ENCODE peak calls at places on chromosome 13, in ten cellular contexts. E is kidney epithelial cell; G is AG09319; T is activated T-cell treated with anti-CD3 and anti-CD28 coated beads, Interleukin-2, amount 50 U/mL, for 72 hours; P is T-cell; S is psoas muscle; Z is left ventricle myocardium inferior; Y is stimulated activated CD8-positive, alpha-beta memory T cell treated with anti-CD3 and anti-CD28 coated beads, Interleukin-4, amount 100 ng/mL, for 1 hour; I is cardiac muscle cell; D is HS-5. C is an unnamed sample.

GRCh38 chr13:109816979-109817275 is 30.5 kb upstream of the IRS2 start:
- DNase-seq in E (no peak), G (no peak), T (no peak), P (no peak), S (no peak), Z (no peak), Y (no peak), I (peak; percentile 42), D (no peak), C (no peak)

GRCh38 chr13:33394294-33394932 is 108.9 kb upstream of the STARD13 start:
- DNase-seq in E (no peak), G (no peak), T (no peak), P (no peak), S (no peak), Z (no peak), Y (no peak), I (no peak), D (no peak), C (no peak)

GRCh38 chr13:83831796-83832195 is 50.5 kb downstream of the SLITRK1 start:
- DNase-seq in E (no peak), G (no peak), T (no peak), P (no peak), S (no peak), Z (no peak), Y (no peak), I (no peak), D (no peak), C (no peak)

GRCh38 chr13:31880849-31881494 is 141.6 kb downstream of the RXFP2 start:
- DNase-seq in E (no peak), G (no peak), T (no peak), P (no peak), S (no peak), Z (no peak), Y (no peak), I (no peak), D (no peak), C (no peak)

GRCh38 chr13:35716186-35716585 is 239.7 kb upstream of the MAB21L1 start:
- DNase-seq in E (no peak), G (no peak), T (no peak), P (no peak), S (no peak), Z (no peak), Y (no peak), I (peak; percentile 51), D (no peak), C (no peak)

GRCh38 chr13:100828226-100828625 is 153.6 kb upstream of the TMTC4 start:
- DNase-seq in E (no peak), G (no peak), T (no peak), P (no peak), S (no peak), Z (no peak), Y (no peak), I (peak; percentile 3), D (no peak), C (no peak)

GRCh38 chr13:106183410-106184128 is 351.9 kb downstream of the EFNB2 start:
- DNase-seq in E (no peak), G (no peak), T (no peak), P (no peak), S (no peak), Z (no peak), Y (no peak), I (no peak), D (no peak), C (no peak)

GRCh38 chr13:68551701-68552522 is 1321.8 kb upstream of the PCDH9 start:
- DNase-seq in E (peak; percentile 1), G (no peak), T (no peak), P (no peak), S (no peak), Z (no peak), Y (no peak), I (no peak), D (peak; percentile 1), C (no peak)

GRCh38 chr13:35926859-35927530 is 204.2 kb downstream of the DCLK1 start:
- DNase-seq in E (no peak), G (no peak), T (no peak), P (no peak), S (no peak), Z (no peak), Y (no peak), I (peak; percentile 17), D (peak; percentile 1), C (peak; percentile 9)

GRCh38 chr13:30869491-30869890 is 36.6 kb upstream of the MEDAG start:
- DNase-seq in E (no peak), G (no peak), T (no peak), P (no peak), S (no peak), Z (peak; percentile 43), Y (no peak), I (peak; percentile 54), D (no peak), C (no peak)

GRCh38 chr13:39536906-39537305 is 66.1 kb downstream of the LHFPL6 start:
- DNase-seq in E (no peak), G (no peak), T (no peak), P (no peak), S (no peak), Z (no peak), Y (no peak), I (no peak), D (no peak), C (no peak)

GRCh38 chr13:38008636-38009035 is 139.1 kb upstream of the TRPC4 start:
- DNase-seq in E (no peak), G (no peak), T (no peak), P (no peak), S (no peak), Z (no peak), Y (no peak), I (peak; percentile 41), D (no peak), C (no peak)

GRCh38 chr13:103325675-103326074 is 259.5 kb upstream of the SLC10A2 start:
- DNase-seq in E (no peak), G (no peak), T (no peak), P (no peak), S (no peak), Z (no peak), Y (no peak), I (no peak), D (no peak), C (no peak)

GRCh38 chr13:87122551-87122950 is 548.6 kb upstream of the SLITRK5 start:
- DNase-seq in E (no peak), G (no peak), T (no peak), P (no peak), S (no peak), Z (no peak), Y (no peak), I (peak; percentile 2), D (no peak), C (no peak)

GRCh38 chr13:68047889-68048288 is 817.8 kb upstream of the PCDH9 start:
- DNase-seq in E (no peak), G (no peak), T (no peak), P (no peak), S (no peak), Z (no peak), Y (no peak), I (no peak), D (no peak), C (no peak)

GRCh38 chr13:101529419-101529818 is 76.9 kb downstream of the ITGBL1 start:
- DNase-seq in E (peak; percentile 25), G (no peak), T (peak; percentile 4), P (no peak), S (no peak), Z (no peak), Y (no peak), I (peak; percentile 55), D (no peak), C (no peak)

GRCh38 chr13:97386832-97387486 is 47.0 kb upstream of the RAP2A start:
- DNase-seq in E (no peak), G (no peak), T (peak; percentile 45), P (no peak), S (no peak), Z (no peak), Y (no peak), I (peak; percentile 22), D (no peak), C (no peak)

GRCh38 chr13:113981611-113982295 is 7.9 kb upstream of the C13orf46 start:
- DNase-seq in E (no peak), G (no peak), T (no peak), P (no peak), S (peak; percentile 12), Z (peak; percentile 7), Y (no peak), I (no peak), D (no peak), C (no peak)

GRCh38 chr13:96934889-96935490 is 59.3 kb downstream of the OXGR1 start:
- DNase-seq in E (no peak), G (no peak), T (no peak), P (no peak), S (no peak), Z (no peak), Y (no peak), I (no peak), D (no peak), C (no peak)

GRCh38 chr13:31048521-31048920 is 113.2 kb downstream of the HSPH1 start:
- DNase-seq in E (no peak), G (no peak), T (no peak), P (no peak), S (no peak), Z (no peak), Y (no peak), I (no peak), D (no peak), C (no peak)

GRCh38 chr13:81393686-81394085 is 1052.8 kb upstream of the SPRY2 start:
- DNase-seq in E (no peak), G (no peak), T (no peak), P (no peak), S (no peak), Z (no peak), Y (no peak), I (no peak), D (no peak), C (no peak)